ENCODE peak calls at places on chromosomes 7 and 10, in eight cellular contexts. One of them, this sample, is unnamed. For H3K36me3, the result is how much of the 10 kb centered on the place peaks cover.

GRCh38 chr7:42932861-42933591 is 850 bp downstream of the MRPL32 start:
- DNase-seq in brain microvascular endothelial cell: no peak
- DNase-seq in cardiac muscle cell: peak
- DNase-seq in CD8-positive, alpha-beta T cell: no peak
- DNase-seq in left ventricle myocardium inferior: no peak
- DNase-seq in A673: peak
- DNase-seq in neuronal stem cell: peak
- DNase-seq in DND-41: peak
- DNase-seq in this sample: peak

GRCh38 chr7:21293771-21294170 is 134.1 kb upstream of the SP4 start:
- DNase-seq in brain microvascular endothelial cell: no peak
- DNase-seq in neuronal stem cell: no peak
- DNase-seq in left ventricle myocardium inferior: no peak
- DNase-seq in DND-41: no peak
- DNase-seq in CD8-positive, alpha-beta T cell: no peak
- DNase-seq in A673: peak
- DNase-seq in cardiac muscle cell: no peak
- DNase-seq in this sample: no peak

GRCh38 chr7:73340514-73340913 is 12.6 kb downstream of the FKBP6 start:
- DNase-seq in cardiac muscle cell: no peak
- DNase-seq in DND-41: no peak
- DNase-seq in left ventricle myocardium inferior: no peak
- DNase-seq in neuronal stem cell: no peak
- DNase-seq in A673: no peak
- DNase-seq in CD8-positive, alpha-beta T cell: no peak
- DNase-seq in brain microvascular endothelial cell: no peak
- DNase-seq in this sample: no peak

GRCh38 chr10:97686301-97686961 is 610 bp downstream of the AVPI1 start:
- DNase-seq in CD8-positive, alpha-beta T cell: no peak
- DNase-seq in brain microvascular endothelial cell: no peak
- DNase-seq in A673: no peak
- DNase-seq in cardiac muscle cell: no peak
- DNase-seq in left ventricle myocardium inferior: no peak
- DNase-seq in DND-41: no peak
- DNase-seq in neuronal stem cell: no peak
- DNase-seq in this sample: no peak

GRCh38 chr10:23035569-23035968 is 59.8 kb upstream of the MSRB2 start:
- DNase-seq in neuronal stem cell: no peak
- DNase-seq in cardiac muscle cell: peak
- DNase-seq in CD8-positive, alpha-beta T cell: no peak
- DNase-seq in brain microvascular endothelial cell: peak
- DNase-seq in A673: peak
- DNase-seq in left ventricle myocardium inferior: no peak
- DNase-seq in DND-41: no peak
- DNase-seq in this sample: peak

GRCh38 chr7:97601941-97602457 is 129.9 kb upstream of the TAC1 start:
- DNase-seq in CD8-positive, alpha-beta T cell: no peak
- DNase-seq in brain microvascular endothelial cell: no peak
- DNase-seq in A673: no peak
- DNase-seq in left ventricle myocardium inferior: no peak
- DNase-seq in DND-41: no peak
- DNase-seq in neuronal stem cell: no peak
- DNase-seq in cardiac muscle cell: no peak
- DNase-seq in this sample: no peak

GRCh38 chr7:159071260-159071659 is 73.4 kb downstream of the VIPR2 start:
- DNase-seq in brain microvascular endothelial cell: no peak
- DNase-seq in CD8-positive, alpha-beta T cell: no peak
- DNase-seq in A673: no peak
- DNase-seq in left ventricle myocardium inferior: no peak
- DNase-seq in DND-41: no peak
- DNase-seq in neuronal stem cell: no peak
- DNase-seq in cardiac muscle cell: no peak
- DNase-seq in this sample: no peak

GRCh38 chr7:139297795-139298194 is 43.3 kb upstream of the FMC1 start:
- DNase-seq in cardiac muscle cell: no peak
- DNase-seq in brain microvascular endothelial cell: no peak
- DNase-seq in neuronal stem cell: peak
- DNase-seq in A673: no peak
- DNase-seq in left ventricle myocardium inferior: no peak
- DNase-seq in DND-41: no peak
- DNase-seq in CD8-positive, alpha-beta T cell: no peak
- DNase-seq in this sample: no peak

GRCh38 chr10:34916368-34916767 is 101.3 kb upstream of the PARD3 start:
- DNase-seq in cardiac muscle cell: no peak
- DNase-seq in DND-41: no peak
- DNase-seq in left ventricle myocardium inferior: no peak
- DNase-seq in neuronal stem cell: no peak
- DNase-seq in A673: no peak
- DNase-seq in CD8-positive, alpha-beta T cell: no peak
- DNase-seq in brain microvascular endothelial cell: peak
- DNase-seq in this sample: peak

GRCh38 chr10:97880109-97880508 is 30.5 kb downstream of the GOLGA7B start:
- DNase-seq in DND-41: no peak
- DNase-seq in A673: no peak
- DNase-seq in left ventricle myocardium inferior: no peak
- DNase-seq in CD8-positive, alpha-beta T cell: no peak
- DNase-seq in neuronal stem cell: no peak
- DNase-seq in brain microvascular endothelial cell: no peak
- DNase-seq in cardiac muscle cell: no peak
- DNase-seq in this sample: no peak

GRCh38 chr7:105011771-105012502 is 2.1 kb upstream of the KMT2E start:
- DNase-seq in left ventricle myocardium inferior: no peak
- DNase-seq in CD8-positive, alpha-beta T cell: peak
- DNase-seq in DND-41: peak
- DNase-seq in A673: peak
- DNase-seq in cardiac muscle cell: no peak
- DNase-seq in brain microvascular endothelial cell: no peak
- DNase-seq in neuronal stem cell: no peak
- DNase-seq in this sample: peak

GRCh38 chr10:113320213-113320612 is 232.6 kb upstream of the HABP2 start:
- DNase-seq in A673: no peak
- DNase-seq in left ventricle myocardium inferior: no peak
- DNase-seq in brain microvascular endothelial cell: no peak
- DNase-seq in cardiac muscle cell: no peak
- DNase-seq in neuronal stem cell: no peak
- DNase-seq in DND-41: no peak
- DNase-seq in CD8-positive, alpha-beta T cell: no peak
- DNase-seq in this sample: no peak

GRCh38 chr10:25532213-25532612 is 357.4 kb downstream of the GPR158 start:
- DNase-seq in left ventricle myocardium inferior: no peak
- DNase-seq in A673: no peak
- DNase-seq in DND-41: no peak
- DNase-seq in CD8-positive, alpha-beta T cell: no peak
- DNase-seq in cardiac muscle cell: no peak
- DNase-seq in neuronal stem cell: no peak
- DNase-seq in brain microvascular endothelial cell: no peak
- DNase-seq in this sample: no peak

GRCh38 chr10:84267503-84268126 is 22.8 kb downstream of the RGR start:
- DNase-seq in neuronal stem cell: peak
- DNase-seq in left ventricle myocardium inferior: no peak
- DNase-seq in brain microvascular endothelial cell: peak
- DNase-seq in CD8-positive, alpha-beta T cell: peak
- DNase-seq in cardiac muscle cell: peak
- DNase-seq in A673: peak
- DNase-seq in DND-41: peak
- DNase-seq in this sample: no peak

GRCh38 chr10:86321568-86321967 is 45.0 kb downstream of the GRID1 start:
- DNase-seq in brain microvascular endothelial cell: no peak
- DNase-seq in DND-41: no peak
- DNase-seq in neuronal stem cell: no peak
- DNase-seq in A673: no peak
- DNase-seq in cardiac muscle cell: no peak
- DNase-seq in CD8-positive, alpha-beta T cell: no peak
- DNase-seq in left ventricle myocardium inferior: no peak
- DNase-seq in this sample: no peak

GRCh38 chr10:23362879-23363787 is 18.5 kb upstream of the C10orf67 start:
- DNase-seq in A673: no peak
- DNase-seq in brain microvascular endothelial cell: no peak
- DNase-seq in CD8-positive, alpha-beta T cell: peak
- DNase-seq in left ventricle myocardium inferior: no peak
- DNase-seq in cardiac muscle cell: no peak
- DNase-seq in neuronal stem cell: no peak
- DNase-seq in DND-41: no peak
- DNase-seq in this sample: no peak

GRCh38 chr7:76054129-76055120 is 6.5 kb downstream of the MDH2 start:
- DNase-seq in brain microvascular endothelial cell: peak
- DNase-seq in left ventricle myocardium inferior: no peak
- DNase-seq in DND-41: no peak
- DNase-seq in cardiac muscle cell: no peak
- DNase-seq in neuronal stem cell: no peak
- DNase-seq in A673: no peak
- DNase-seq in CD8-positive, alpha-beta T cell: no peak
- DNase-seq in this sample: no peak
- H3K36me3 ChIP-seq in brain microvascular endothelial cell: under half
- H3K36me3 ChIP-seq in left ventricle myocardium inferior: half or more
- H3K36me3 ChIP-seq in DND-41: half or more
- H3K36me3 ChIP-seq in cardiac muscle cell: under half
- H3K36me3 ChIP-seq in neuronal stem cell: under half
- H3K36me3 ChIP-seq in A673: half or more
- H3K36me3 ChIP-seq in CD8-positive, alpha-beta T cell: under half
- H3K36me3 ChIP-seq in this sample: half or more

GRCh38 chr10:74011762-74012161 is 13.8 kb downstream of the VCL start:
- DNase-seq in left ventricle myocardium inferior: no peak
- DNase-seq in DND-41: no peak
- DNase-seq in CD8-positive, alpha-beta T cell: no peak
- DNase-seq in cardiac muscle cell: no peak
- DNase-seq in brain microvascular endothelial cell: peak
- DNase-seq in neuronal stem cell: no peak
- DNase-seq in A673: peak
- DNase-seq in this sample: peak

GRCh38 chr10:74013004-74013403 is 15.1 kb downstream of the VCL start:
- DNase-seq in neuronal stem cell: no peak
- DNase-seq in brain microvascular endothelial cell: no peak
- DNase-seq in CD8-positive, alpha-beta T cell: no peak
- DNase-seq in left ventricle myocardium inferior: no peak
- DNase-seq in A673: no peak
- DNase-seq in cardiac muscle cell: no peak
- DNase-seq in DND-41: no peak
- DNase-seq in this sample: no peak

GRCh38 chr10:74012480-74012879 is 14.6 kb downstream of the VCL start:
- DNase-seq in cardiac muscle cell: no peak
- DNase-seq in DND-41: no peak
- DNase-seq in A673: no peak
- DNase-seq in neuronal stem cell: no peak
- DNase-seq in CD8-positive, alpha-beta T cell: no peak
- DNase-seq in left ventricle myocardium inferior: no peak
- DNase-seq in brain microvascular endothelial cell: no peak
- DNase-seq in this sample: no peak

GRCh38 chr10:74008212-74008731 is 10.4 kb downstream of the VCL start:
- DNase-seq in neuronal stem cell: no peak
- DNase-seq in left ventricle myocardium inferior: no peak
- DNase-seq in CD8-positive, alpha-beta T cell: no peak
- DNase-seq in A673: peak
- DNase-seq in brain microvascular endothelial cell: no peak
- DNase-seq in DND-41: no peak
- DNase-seq in cardiac muscle cell: no peak
- DNase-seq in this sample: peak

GRCh38 chr10:74011016-74011415 is 13.1 kb downstream of the VCL start:
- DNase-seq in left ventricle myocardium inferior: no peak
- DNase-seq in DND-41: no peak
- DNase-seq in CD8-positive, alpha-beta T cell: no peak
- DNase-seq in neuronal stem cell: no peak
- DNase-seq in cardiac muscle cell: no peak
- DNase-seq in A673: no peak
- DNase-seq in brain microvascular endothelial cell: no peak
- DNase-seq in this sample: no peak
- H3K36me3 ChIP-seq in left ventricle myocardium inferior: under half
- H3K36me3 ChIP-seq in DND-41: under half
- H3K36me3 ChIP-seq in CD8-positive, alpha-beta T cell: under half
- H3K36me3 ChIP-seq in neuronal stem cell: under half
- H3K36me3 ChIP-seq in cardiac muscle cell: under half
- H3K36me3 ChIP-seq in A673: under half
- H3K36me3 ChIP-seq in brain microvascular endothelial cell: under half
- H3K36me3 ChIP-seq in this sample: under half

DNA sequence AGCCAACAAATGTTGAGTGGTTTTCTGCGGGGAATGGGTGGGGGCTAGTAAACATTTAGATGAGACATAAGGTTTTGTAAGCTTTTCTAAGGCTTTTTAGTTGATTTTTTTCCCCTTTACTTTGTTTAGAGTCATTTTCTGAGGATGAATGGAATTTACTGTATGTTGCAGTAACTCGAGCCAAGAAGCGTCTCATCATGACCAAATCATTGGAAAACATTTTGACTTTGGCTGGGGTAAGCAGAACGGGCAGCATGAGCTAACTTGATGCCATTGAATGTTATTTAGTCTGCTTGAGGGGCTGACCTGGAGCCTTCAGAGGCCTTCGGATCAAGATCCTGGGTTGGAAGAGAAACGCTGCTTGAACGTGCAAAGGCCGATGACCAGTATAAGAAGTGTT is 37.3 kb downstream of the FBH1 start:
- DNase-seq in neuronal stem cell: no peak
- DNase-seq in left ventricle myocardium inferior: no peak
- DNase-seq in A673: no peak
- DNase-seq in cardiac muscle cell: no peak
- DNase-seq in DND-41: no peak
- DNase-seq in brain microvascular endothelial cell: no peak
- DNase-seq in CD8-positive, alpha-beta T cell: no peak
- DNase-seq in this sample: no peak
- H3K36me3 ChIP-seq in neuronal stem cell: under half
- H3K36me3 ChIP-seq in left ventricle myocardium inferior: half or more
- H3K36me3 ChIP-seq in A673: half or more
- H3K36me3 ChIP-seq in cardiac muscle cell: half or more
- H3K36me3 ChIP-seq in DND-41: half or more
- H3K36me3 ChIP-seq in brain microvascular endothelial cell: half or more
- H3K36me3 ChIP-seq in CD8-positive, alpha-beta T cell: half or more
- H3K36me3 ChIP-seq in this sample: under half

DNA sequence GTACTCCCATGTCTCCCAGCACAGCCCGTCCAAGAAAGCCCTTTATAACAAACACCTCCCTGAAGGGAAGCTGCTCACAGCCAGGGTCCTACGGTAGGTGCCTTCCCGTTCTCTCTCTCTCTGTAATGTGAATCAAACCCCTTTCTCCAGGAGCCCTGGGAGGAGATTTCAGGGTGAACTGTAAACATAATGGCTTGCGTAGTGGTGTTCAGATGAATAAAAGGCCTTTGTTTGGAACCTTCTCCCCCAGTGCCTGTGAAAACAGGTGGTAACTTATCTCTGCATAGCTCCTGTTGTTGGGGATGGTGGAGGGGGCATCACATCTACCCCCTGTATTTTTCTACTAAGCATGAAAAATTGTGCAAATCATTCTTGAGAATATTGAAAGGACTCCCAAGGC is 12.4 kb downstream of the CALHM2 start:
- DNase-seq in brain microvascular endothelial cell: no peak
- DNase-seq in DND-41: no peak
- DNase-seq in CD8-positive, alpha-beta T cell: no peak
- DNase-seq in cardiac muscle cell: no peak
- DNase-seq in left ventricle myocardium inferior: no peak
- DNase-seq in neuronal stem cell: no peak
- DNase-seq in A673: no peak
- DNase-seq in this sample: peak
- H3K36me3 ChIP-seq in brain microvascular endothelial cell: half or more
- H3K36me3 ChIP-seq in DND-41: half or more
- H3K36me3 ChIP-seq in CD8-positive, alpha-beta T cell: under half
- H3K36me3 ChIP-seq in cardiac muscle cell: half or more
- H3K36me3 ChIP-seq in left ventricle myocardium inferior: half or more
- H3K36me3 ChIP-seq in neuronal stem cell: under half
- H3K36me3 ChIP-seq in A673: half or more
- H3K36me3 ChIP-seq in this sample: half or more

This sample was measured in SJCRH30.